ENCODE peak calls at places on chromosomes 4 and X, in six cellular contexts. One of them, this sample, is unnamed.

GRCh38 chrX:48468247-48468671 is 1.8 kb downstream of the SLC38A5 start:
- DNase-seq in fibroblast of mammary gland: no peak
- DNase-seq in lower leg skin: no peak
- DNase-seq in heart left ventricle: no peak
- DNase-seq in bronchial epithelial cell: no peak
- DNase-seq in AG04449: no peak
- DNase-seq in this sample: no peak

GRCh38 chr4:56907489-56908205 is at the start of gene REST:
- DNase-seq in heart left ventricle: peak
- DNase-seq in AG04449: no peak
- DNase-seq in lower leg skin: peak
- DNase-seq in fibroblast of mammary gland: peak
- DNase-seq in bronchial epithelial cell: peak
- DNase-seq in this sample: no peak

GRCh38 chrX:49910344-49910743 is 12.1 kb upstream of the CLCN5 start:
- DNase-seq in fibroblast of mammary gland: no peak
- DNase-seq in bronchial epithelial cell: no peak
- DNase-seq in AG04449: no peak
- DNase-seq in lower leg skin: no peak
- DNase-seq in heart left ventricle: no peak
- DNase-seq in this sample: no peak

GRCh38 chr4:87934973-87935372 is 40.5 kb upstream of the SPP1 start:
- DNase-seq in heart left ventricle: no peak
- DNase-seq in bronchial epithelial cell: no peak
- DNase-seq in fibroblast of mammary gland: no peak
- DNase-seq in AG04449: no peak
- DNase-seq in lower leg skin: no peak
- DNase-seq in this sample: no peak

GRCh38 chr4:6848717-6849305 is 60.8 kb upstream of the TBC1D14 start:
- DNase-seq in fibroblast of mammary gland: no peak
- DNase-seq in lower leg skin: no peak
- DNase-seq in AG04449: no peak
- DNase-seq in bronchial epithelial cell: no peak
- DNase-seq in heart left ventricle: no peak
- DNase-seq in this sample: no peak

GRCh38 chr4:143559757-143560147 is 46.2 kb downstream of the SMARCA5 start:
- DNase-seq in fibroblast of mammary gland: peak
- DNase-seq in AG04449: no peak
- DNase-seq in bronchial epithelial cell: no peak
- DNase-seq in lower leg skin: no peak
- DNase-seq in heart left ventricle: no peak
- DNase-seq in this sample: no peak

GRCh38 chrX:148298737-148299136 is 201.7 kb upstream of the AFF2 start:
- DNase-seq in heart left ventricle: no peak
- DNase-seq in fibroblast of mammary gland: peak
- DNase-seq in bronchial epithelial cell: no peak
- DNase-seq in lower leg skin: no peak
- DNase-seq in AG04449: no peak
- DNase-seq in this sample: no peak

GRCh38 chrX:53050841-53051240 is 2.3 kb downstream of the GPR173 start:
- DNase-seq in lower leg skin: no peak
- DNase-seq in bronchial epithelial cell: no peak
- DNase-seq in AG04449: no peak
- DNase-seq in heart left ventricle: no peak
- DNase-seq in fibroblast of mammary gland: peak
- DNase-seq in this sample: no peak

GRCh38 chr4:86174496-86174895 is 185.4 kb downstream of the MAPK10 start:
- DNase-seq in AG04449: no peak
- DNase-seq in bronchial epithelial cell: peak
- DNase-seq in lower leg skin: no peak
- DNase-seq in fibroblast of mammary gland: no peak
- DNase-seq in heart left ventricle: no peak
- DNase-seq in this sample: no peak

GRCh38 chr4:16192631-16193483 is 33.4 kb downstream of the TAPT1 start:
- DNase-seq in lower leg skin: no peak
- DNase-seq in fibroblast of mammary gland: peak
- DNase-seq in heart left ventricle: no peak
- DNase-seq in bronchial epithelial cell: no peak
- DNase-seq in AG04449: no peak
- DNase-seq in this sample: no peak

GRCh38 chr4:109294006-109294405 is 8.5 kb downstream of the COL25A1 start:
- DNase-seq in heart left ventricle: no peak
- DNase-seq in AG04449: no peak
- DNase-seq in fibroblast of mammary gland: peak
- DNase-seq in bronchial epithelial cell: peak
- DNase-seq in lower leg skin: no peak
- DNase-seq in this sample: no peak

GRCh38 chr4:102696763-102697162 is 64.0 kb downstream of the MANBA start:
- DNase-seq in fibroblast of mammary gland: no peak
- DNase-seq in AG04449: no peak
- DNase-seq in lower leg skin: no peak
- DNase-seq in bronchial epithelial cell: no peak
- DNase-seq in heart left ventricle: no peak
- DNase-seq in this sample: no peak

GRCh38 chr4:90137545-90137944 is 10.4 kb downstream of the CCSER1 start:
- DNase-seq in heart left ventricle: no peak
- DNase-seq in fibroblast of mammary gland: no peak
- DNase-seq in bronchial epithelial cell: peak
- DNase-seq in AG04449: no peak
- DNase-seq in lower leg skin: no peak
- DNase-seq in this sample: no peak

GRCh38 chr4:42706086-42706485 is 49.2 kb upstream of the ATP8A1 start:
- DNase-seq in heart left ventricle: no peak
- DNase-seq in bronchial epithelial cell: no peak
- DNase-seq in fibroblast of mammary gland: no peak
- DNase-seq in AG04449: no peak
- DNase-seq in lower leg skin: no peak
- DNase-seq in this sample: no peak

GRCh38 chr4:7309176-7309575 is 116.8 kb downstream of the SORCS2 start:
- DNase-seq in bronchial epithelial cell: no peak
- DNase-seq in lower leg skin: no peak
- DNase-seq in AG04449: no peak
- DNase-seq in heart left ventricle: no peak
- DNase-seq in fibroblast of mammary gland: no peak
- DNase-seq in this sample: no peak

GRCh38 chr4:38739438-38739837 is 43.4 kb downstream of the TLR10 start:
- DNase-seq in lower leg skin: no peak
- DNase-seq in bronchial epithelial cell: peak
- DNase-seq in heart left ventricle: no peak
- DNase-seq in fibroblast of mammary gland: no peak
- DNase-seq in AG04449: no peak
- DNase-seq in this sample: no peak

GRCh38 chrX:154525606-154526490 is 9.8 kb upstream of the FAM3A start:
- DNase-seq in lower leg skin: no peak
- DNase-seq in bronchial epithelial cell: no peak
- DNase-seq in heart left ventricle: no peak
- DNase-seq in AG04449: no peak
- DNase-seq in fibroblast of mammary gland: no peak
- DNase-seq in this sample: no peak

GRCh38 chr4:37317104-37317643 is 72.6 kb downstream of the NWD2 start:
- DNase-seq in lower leg skin: no peak
- DNase-seq in heart left ventricle: no peak
- DNase-seq in bronchial epithelial cell: no peak
- DNase-seq in fibroblast of mammary gland: no peak
- DNase-seq in AG04449: no peak
- DNase-seq in this sample: no peak
- H3K4me3 ChIP-seq in lower leg skin: no peak
- H3K4me3 ChIP-seq in heart left ventricle: no peak
- H3K4me3 ChIP-seq in bronchial epithelial cell: no peak
- H3K4me3 ChIP-seq in fibroblast of mammary gland: no peak
- H3K4me3 ChIP-seq in AG04449: no peak
- H3K4me3 ChIP-seq in this sample: no peak

DNA sequence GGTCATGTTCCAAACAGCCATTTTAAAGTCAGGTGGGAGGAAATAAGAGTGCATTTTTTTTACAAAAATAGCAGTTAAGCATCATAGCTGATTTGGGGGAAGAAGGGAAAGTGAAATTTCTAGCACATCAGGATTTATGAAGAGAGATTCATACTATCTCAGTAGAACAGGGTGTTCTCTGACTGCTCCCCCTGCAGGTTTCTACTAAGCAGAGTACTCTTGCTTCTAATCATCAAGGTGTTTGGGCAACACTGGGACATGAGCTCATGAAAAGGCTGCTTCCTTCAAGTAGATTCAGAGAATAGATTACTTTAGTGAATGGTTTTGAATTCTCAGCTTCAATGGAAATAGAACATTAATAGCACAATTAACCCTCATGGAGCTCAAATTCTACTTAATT is 591.4 kb upstream of the PCDH10 start:
- DNase-seq in AG04449: no peak
- DNase-seq in fibroblast of mammary gland: no peak
- DNase-seq in heart left ventricle: no peak
- DNase-seq in lower leg skin: no peak
- DNase-seq in bronchial epithelial cell: peak
- DNase-seq in this sample: no peak
- TF ChIP-seq CTCF in AG04449: no peak
- TF ChIP-seq CTCF in fibroblast of mammary gland: no peak
- TF ChIP-seq CTCF in heart left ventricle: no peak
- TF ChIP-seq CTCF in lower leg skin: no peak
- TF ChIP-seq CTCF in bronchial epithelial cell: no peak
- TF ChIP-seq CTCF in this sample: no peak

GRCh38 chr4:73309211-73309610 is 50.6 kb upstream of the ANKRD17 start:
- DNase-seq in AG04449: peak
- DNase-seq in heart left ventricle: no peak
- DNase-seq in fibroblast of mammary gland: peak
- DNase-seq in bronchial epithelial cell: peak
- DNase-seq in lower leg skin: no peak
- DNase-seq in this sample: no peak
- H3K4me3 ChIP-seq in AG04449: no peak
- H3K4me3 ChIP-seq in heart left ventricle: no peak
- H3K4me3 ChIP-seq in fibroblast of mammary gland: no peak
- H3K4me3 ChIP-seq in bronchial epithelial cell: no peak
- H3K4me3 ChIP-seq in lower leg skin: no peak
- H3K4me3 ChIP-seq in this sample: no peak

GRCh38 chr4:4182835-4183568 is 43.7 kb downstream of the OTOP1 start:
- DNase-seq in heart left ventricle: no peak
- DNase-seq in bronchial epithelial cell: no peak
- DNase-seq in fibroblast of mammary gland: peak
- DNase-seq in AG04449: no peak
- DNase-seq in lower leg skin: no peak
- DNase-seq in this sample: no peak
- TF ChIP-seq CTCF in heart left ventricle: peak
- TF ChIP-seq CTCF in bronchial epithelial cell: peak
- TF ChIP-seq CTCF in fibroblast of mammary gland: peak
- TF ChIP-seq CTCF in AG04449: peak
- TF ChIP-seq CTCF in lower leg skin: no peak
- TF ChIP-seq CTCF in this sample: peak

GRCh38 chr4:98827661-98828060 is 101.3 kb downstream of the EIF4E start:
- DNase-seq in bronchial epithelial cell: no peak
- DNase-seq in fibroblast of mammary gland: no peak
- DNase-seq in heart left ventricle: no peak
- DNase-seq in AG04449: no peak
- DNase-seq in lower leg skin: no peak
- DNase-seq in this sample: no peak

GRCh38 chr4:98833384-98833783 is 95.5 kb downstream of the EIF4E start:
- DNase-seq in heart left ventricle: no peak
- DNase-seq in bronchial epithelial cell: no peak
- DNase-seq in AG04449: no peak
- DNase-seq in lower leg skin: no peak
- DNase-seq in fibroblast of mammary gland: no peak
- DNase-seq in this sample: no peak

DNA sequence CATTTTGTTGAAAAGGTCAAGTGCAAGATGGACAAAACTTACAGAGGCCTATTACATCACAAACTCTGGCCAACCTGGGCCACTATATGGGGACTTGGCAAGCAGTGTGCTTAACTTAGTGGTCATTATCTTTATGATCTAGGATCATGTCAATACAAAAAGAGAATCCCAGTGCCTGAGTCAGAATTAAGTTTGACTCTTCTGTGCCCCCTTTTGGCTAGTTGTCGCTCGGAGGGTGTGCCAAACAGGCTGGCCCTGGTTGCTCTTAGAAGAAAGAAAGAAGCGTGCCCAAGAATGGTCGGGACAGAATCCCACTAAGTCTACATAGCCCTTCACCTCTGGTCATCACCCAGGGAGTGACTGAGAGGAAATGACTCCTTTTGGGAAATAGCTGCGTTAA is 100.1 kb downstream of the EIF4E start:
- DNase-seq in fibroblast of mammary gland: peak
- DNase-seq in heart left ventricle: no peak
- DNase-seq in lower leg skin: no peak
- DNase-seq in AG04449: no peak
- DNase-seq in bronchial epithelial cell: peak
- DNase-seq in this sample: no peak
- H3K4me3 ChIP-seq in fibroblast of mammary gland: no peak
- H3K4me3 ChIP-seq in heart left ventricle: no peak
- H3K4me3 ChIP-seq in lower leg skin: no peak
- H3K4me3 ChIP-seq in AG04449: no peak
- H3K4me3 ChIP-seq in bronchial epithelial cell: no peak
- H3K4me3 ChIP-seq in this sample: no peak

DNA sequence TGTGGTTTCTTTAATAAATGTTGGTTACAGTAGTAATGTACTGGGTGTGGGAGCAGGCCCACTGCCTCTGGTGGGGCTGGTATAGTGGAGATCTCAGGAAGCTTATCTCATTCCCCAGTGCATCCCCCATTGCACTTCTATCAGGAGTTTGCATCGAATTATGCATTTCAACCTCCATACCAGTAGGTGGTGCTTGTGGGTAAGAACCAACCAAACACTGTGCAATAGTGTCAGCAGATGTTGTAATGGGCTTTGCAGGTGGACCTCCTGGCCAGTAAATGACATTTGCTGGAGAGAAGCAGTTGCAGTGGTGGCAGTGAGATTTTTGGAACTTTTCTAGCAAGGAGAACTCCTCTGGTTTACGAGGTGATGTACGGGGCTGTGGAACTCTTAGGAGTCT is 150.6 kb downstream of the POU3F4 start:
- DNase-seq in fibroblast of mammary gland: no peak
- DNase-seq in AG04449: no peak
- DNase-seq in lower leg skin: no peak
- DNase-seq in heart left ventricle: no peak
- DNase-seq in bronchial epithelial cell: no peak
- DNase-seq in this sample: no peak
- TF ChIP-seq CTCF in fibroblast of mammary gland: peak
- TF ChIP-seq CTCF in AG04449: no peak
- TF ChIP-seq CTCF in lower leg skin: no peak
- TF ChIP-seq CTCF in heart left ventricle: no peak
- TF ChIP-seq CTCF in bronchial epithelial cell: no peak
- TF ChIP-seq CTCF in this sample: no peak

DNA sequence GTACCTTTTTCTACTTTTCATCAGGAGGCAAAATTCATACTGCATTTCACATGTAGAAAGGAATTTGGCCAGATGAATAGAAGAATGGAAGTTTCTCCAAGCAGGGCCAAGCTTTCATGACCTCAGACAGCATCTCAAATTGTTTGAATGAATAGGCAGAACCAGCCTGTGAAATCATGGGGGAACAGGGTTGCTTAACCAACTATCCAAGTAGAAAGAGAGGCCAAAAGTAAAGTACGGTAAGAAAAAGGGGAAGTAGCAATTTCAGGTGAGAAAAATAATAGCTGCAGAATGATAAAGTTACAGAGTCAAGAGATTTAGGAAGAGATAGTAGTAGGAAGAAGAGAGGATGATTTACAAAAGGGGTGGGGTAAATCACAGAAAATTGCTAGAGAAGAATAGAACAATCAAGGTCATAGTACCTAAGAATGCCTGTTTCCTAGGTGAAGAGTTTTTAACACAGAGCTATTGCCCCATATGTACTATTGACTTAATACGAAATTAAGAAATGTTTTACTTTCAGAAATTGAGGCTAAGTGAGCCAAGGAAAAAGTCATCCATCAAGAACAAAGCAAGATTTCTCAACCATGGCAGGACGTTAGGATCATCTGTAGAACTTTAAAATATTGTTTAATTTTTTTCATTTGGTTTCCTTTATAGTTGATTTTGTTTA is 177.1 kb upstream of the TET2 start:
- DNase-seq in fibroblast of mammary gland: no peak
- DNase-seq in bronchial epithelial cell: peak
- DNase-seq in lower leg skin: no peak
- DNase-seq in heart left ventricle: no peak
- DNase-seq in AG04449: no peak
- DNase-seq in this sample: no peak
- H3K4me3 ChIP-seq in fibroblast of mammary gland: no peak
- H3K4me3 ChIP-seq in bronchial epithelial cell: no peak
- H3K4me3 ChIP-seq in lower leg skin: no peak
- H3K4me3 ChIP-seq in heart left ventricle: no peak
- H3K4me3 ChIP-seq in AG04449: no peak
- H3K4me3 ChIP-seq in this sample: no peak

This sample was measured in HFF-Myc.